ENCODE peak calls at places on chromosomes 13 and 19, in ten cellular contexts. O, U, P, G, H, R, B, A, M and I are unnamed samples.

GRCh38 chr19:16376649-16377048 is 52.0 kb downstream of the KLF2 start:
- DNase-seq in U (no peak), M (no peak), H (peak), B (no peak), A (no peak), O (no peak), G (no peak), R (no peak), P (no peak), I (no peak)

GRCh38 chr13:46211521-46212351 is at the start of gene LRRC63:
- DNase-seq in B (peak), P (no peak), A (peak), M (peak), G (peak), O (peak), U (peak), H (peak), R (peak), I (peak)

GRCh38 chr13:28049215-28049614 is 51.2 kb downstream of the FLT3 start:
- DNase-seq in R (no peak), M (no peak), H (no peak), B (no peak), O (no peak), U (no peak), G (no peak), P (no peak), A (no peak), I (no peak)

GRCh38 chr19:1173160-1173844 is 766 bp downstream of the SBNO2 start:
- DNase-seq in H (peak), P (no peak), O (no peak), A (no peak), M (no peak), R (no peak), B (no peak), U (peak), G (no peak), I (no peak)

GRCh38 chr13:66886248-66886647 is 343.9 kb downstream of the PCDH9 start:
- DNase-seq in B (peak), O (no peak), M (no peak), P (no peak), G (no peak), H (no peak), U (no peak), A (no peak), R (peak), I (no peak)

GRCh38 chr19:8638078-8638619 is 7.7 kb downstream of the NFILZ start:
- DNase-seq in O (no peak), P (peak), U (no peak), G (peak), R (peak), H (no peak), B (no peak), A (peak), M (peak), I (no peak)

GRCh38 chr13:53683146-53683545 is 654.5 kb downstream of the OLFM4 start:
- DNase-seq in H (no peak), M (no peak), P (no peak), U (no peak), R (no peak), B (no peak), G (no peak), A (no peak), O (no peak), I (no peak)

GRCh38 chr19:51345076-51345620 is 3.2 kb upstream of the VSIG10L start:
- DNase-seq in O (no peak), H (no peak), M (no peak), U (no peak), G (no peak), A (no peak), R (no peak), B (no peak), P (no peak), I (no peak)

GRCh38 chr13:20118268-20119140 is 42.3 kb downstream of the GJA3 start:
- DNase-seq in P (no peak), U (peak), A (peak), H (peak), O (peak), B (peak), M (peak), G (no peak), R (peak), I (peak)

GRCh38 chr13:97967226-97967625 is 13.8 kb downstream of the IPO5 start:
- DNase-seq in O (no peak), A (no peak), P (no peak), M (no peak), H (no peak), R (no peak), B (no peak), G (no peak), U (no peak), I (no peak)

GRCh38 chr13:113057084-113057483 is 48.5 kb upstream of the F7 start:
- DNase-seq in A (no peak), B (peak), G (no peak), U (no peak), P (no peak), H (no peak), O (no peak), M (no peak), R (no peak), I (no peak)

GRCh38 chr13:113445791-113446487 is 7.3 kb downstream of the ADPRHL1 start:
- DNase-seq in U (no peak), H (no peak), B (no peak), G (no peak), R (no peak), M (no peak), O (peak), A (no peak), P (no peak), I (peak)

GRCh38 chr19:35154535-35155406 is at the start of gene FXYD5:
- DNase-seq in H (peak), G (peak), B (no peak), A (peak), R (peak), U (peak), M (peak), P (peak), O (peak), I (peak)

GRCh38 chr13:31046711-31047279 is 114.3 kb downstream of the TEX26 start:
- DNase-seq in R (peak), P (peak), G (no peak), B (no peak), H (no peak), M (no peak), A (no peak), U (peak), O (no peak), I (no peak)

GRCh38 chr19:21482863-21483276 is 22.5 kb upstream of the ZNF429 start:
- DNase-seq in U (peak), R (peak), G (no peak), M (peak), O (peak), H (peak), A (peak), B (peak), P (no peak), I (peak)

GRCh38 chr13:51971520-51972426 is 39.5 kb downstream of the ATP7B start:
- DNase-seq in G (no peak), M (no peak), R (no peak), U (no peak), O (no peak), H (no peak), A (no peak), B (no peak), P (no peak), I (no peak)

GRCh38 chr13:94479559-94480095 is at the start of gene DCT:
- DNase-seq in A (no peak), P (no peak), B (no peak), U (no peak), G (no peak), O (no peak), H (no peak), M (no peak), R (no peak), I (no peak)

GRCh38 chr13:40016953-40017660 is 361.6 kb downstream of the COG6 start:
- DNase-seq in R (no peak), O (no peak), G (no peak), A (no peak), B (no peak), U (no peak), H (no peak), M (no peak), P (no peak), I (no peak)

GRCh38 chr13:37357548-37357947 is 241.0 kb downstream of the POSTN start:
- DNase-seq in P (peak), O (no peak), A (no peak), U (no peak), B (no peak), H (no peak), M (no peak), R (no peak), G (no peak), I (no peak)

GRCh38 chr19:36073121-36073876 is 18.6 kb downstream of the WDR62 start:
- DNase-seq in U (no peak), G (no peak), H (no peak), B (no peak), P (no peak), R (no peak), O (no peak), A (no peak), M (no peak), I (no peak)

GRCh38 chr19:45166723-45167252 is 6.0 kb upstream of the NKPD1 start:
- DNase-seq in U (no peak), A (no peak), H (peak), G (no peak), P (no peak), O (no peak), M (no peak), R (no peak), B (no peak), I (no peak)

GRCh38 chr19:12880551-12881171 is 588 bp downstream of the DNASE2 start:
- DNase-seq in A (no peak), O (no peak), P (peak), B (no peak), H (peak), U (peak), M (no peak), G (peak), R (no peak), I (no peak)

GRCh38 chr13:99382428-99383133 is 75.4 kb upstream of the GPR183 start:
- DNase-seq in G (no peak), O (no peak), P (no peak), U (peak), R (no peak), A (no peak), B (no peak), H (no peak), M (no peak), I (peak)

GRCh38 chr13:108326318-108326717 is 56.8 kb downstream of the TNFSF13B start:
- DNase-seq in A (no peak), P (no peak), G (no peak), H (no peak), O (peak), R (no peak), M (no peak), B (no peak), U (peak), I (peak)

GRCh38 chr13:69155136-69155535 is 952.5 kb upstream of the ATXN8OS start:
- DNase-seq in A (no peak), P (no peak), R (no peak), O (no peak), U (no peak), B (no peak), H (no peak), M (no peak), G (no peak), I (no peak)

GRCh38 chr13:111981006-111981405 is 85.9 kb upstream of the SOX1 start:
- DNase-seq in M (no peak), A (no peak), U (no peak), O (no peak), G (no peak), H (no peak), B (no peak), P (no peak), R (no peak), I (no peak)

GRCh38 chr13:28425796-28426195 is 69.1 kb downstream of the FLT1 start:
- DNase-seq in G (no peak), A (no peak), B (no peak), P (peak), M (no peak), H (no peak), R (no peak), U (no peak), O (no peak), I (no peak)

GRCh38 chr13:50596776-50597203 is 246.7 kb downstream of the DLEU7 start:
- DNase-seq in M (no peak), O (no peak), P (no peak), R (no peak), U (no peak), A (no peak), G (no peak), H (no peak), B (no peak), I (no peak)

GRCh38 chr13:50592412-50593145 is 250.9 kb downstream of the DLEU7 start:
- DNase-seq in R (peak), A (no peak), M (peak), H (no peak), P (peak), O (no peak), U (no peak), B (no peak), G (no peak), I (no peak)

GRCh38 chr13:50596103-50596502 is 247.4 kb downstream of the DLEU7 start:
- DNase-seq in R (no peak), G (no peak), M (no peak), B (no peak), U (no peak), H (no peak), O (no peak), A (no peak), P (no peak), I (no peak)

GRCh38 chr13:50593228-50593627 is 250.3 kb downstream of the DLEU7 start:
- DNase-seq in G (no peak), B (no peak), H (no peak), U (no peak), R (peak), P (no peak), O (no peak), A (no peak), M (no peak), I (no peak)

GRCh38 chr13:50594276-50594970 is 249.1 kb downstream of the DLEU7 start:
- DNase-seq in A (no peak), H (peak), B (no peak), P (no peak), R (peak), O (peak), M (no peak), U (no peak), G (no peak), I (peak)
- TF ChIP-seq CTCF in A (no peak), H (no peak), B (no peak), P (no peak), R (no peak), O (peak), M (no peak), U (no peak), G (no peak), I (peak)

DNA sequence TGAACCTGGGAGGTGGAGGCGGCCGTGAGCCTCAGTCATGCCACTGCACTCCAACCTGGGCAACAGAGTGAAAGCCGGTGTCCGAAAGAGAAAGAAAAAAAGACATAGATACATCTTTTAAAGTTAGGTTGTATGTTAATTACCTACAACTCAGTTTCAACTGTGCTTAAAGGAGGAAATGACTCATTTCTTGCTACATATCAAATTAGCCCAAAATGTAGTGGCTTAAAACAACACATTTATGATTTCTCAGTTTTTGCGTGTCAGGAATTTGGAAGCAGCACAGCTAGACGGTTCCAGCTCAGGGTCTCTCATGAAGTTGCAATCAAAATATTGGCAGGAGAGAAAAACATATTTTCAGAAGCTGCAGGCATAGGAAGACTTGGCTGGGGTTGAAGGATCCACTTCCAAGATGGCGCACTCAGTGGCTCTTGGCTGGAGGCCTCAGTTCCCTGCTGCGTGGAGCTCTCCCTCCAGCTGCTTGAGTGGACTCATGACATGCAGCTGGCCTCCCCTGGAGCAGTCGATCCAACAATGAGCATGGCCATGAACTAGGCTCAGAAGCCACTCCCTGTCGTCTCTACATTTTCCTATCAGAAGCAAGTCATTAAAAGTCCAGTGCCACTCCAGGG is 7.1 kb downstream of the LDLR start:
- DNase-seq in B (no peak), O (peak), A (no peak), M (peak), U (no peak), P (peak), R (peak), H (no peak), G (peak), I (peak)
- TF ChIP-seq CTCF in B (no peak), O (no peak), A (no peak), M (no peak), U (no peak), P (no peak), R (no peak), H (no peak), G (no peak), I (no peak)

GRCh38 chr13:38686635-38687245 is at the start of gene FREM2:
- DNase-seq in M (no peak), A (peak), G (no peak), O (no peak), B (peak), R (peak), H (peak), U (peak), P (no peak), I (peak)

GRCh38 chr13:38684714-38685113 is 2.2 kb upstream of the FREM2 start:
- DNase-seq in A (no peak), U (no peak), B (no peak), R (no peak), H (no peak), G (no peak), P (no peak), M (no peak), O (no peak), I (no peak)

GRCh38 chr13:38688674-38689073 is 1.8 kb downstream of the FREM2 start:
- DNase-seq in U (no peak), P (no peak), M (no peak), O (no peak), A (no peak), R (no peak), B (no peak), H (no peak), G (no peak), I (no peak)

GRCh38 chr13:38687246-38688229 is 661 bp downstream of the FREM2 start:
- DNase-seq in H (peak), R (peak), M (no peak), P (no peak), U (no peak), B (no peak), O (no peak), A (no peak), G (no peak), I (peak)

GRCh38 chr13:38685974-38686571 is 804 bp upstream of the FREM2 start:
- DNase-seq in H (peak), O (no peak), A (no peak), M (no peak), G (no peak), B (no peak), R (peak), U (peak), P (no peak), I (peak)
- TF ChIP-seq CTCF in H (no peak), O (peak), A (no peak), M (peak), G (no peak), B (peak), R (peak), U (no peak), P (no peak), I (no peak)

DNA sequence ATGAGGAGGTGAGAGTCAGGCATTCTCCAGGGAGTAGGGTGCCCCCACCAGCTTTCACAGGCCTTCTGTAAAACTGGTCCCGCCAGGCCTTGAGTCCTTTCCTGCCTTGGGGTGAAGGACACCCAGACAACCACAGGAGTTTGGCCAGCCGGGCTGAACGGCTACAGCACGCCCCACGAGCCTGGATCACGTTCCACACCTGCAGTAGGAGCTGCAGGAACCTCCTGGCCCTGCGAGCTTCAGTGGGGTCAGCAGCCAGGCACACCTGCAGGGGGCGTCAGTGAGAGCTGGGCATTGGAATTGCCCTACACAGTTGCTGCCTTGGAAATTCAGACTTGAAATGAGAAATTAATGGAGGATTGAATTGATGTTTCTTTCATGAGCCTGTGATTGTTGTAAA is 45.7 kb downstream of the COL4A2 start:
- DNase-seq in O (no peak), G (no peak), R (no peak), H (peak), P (no peak), B (no peak), U (peak), M (no peak), A (no peak), I (no peak)
- TF ChIP-seq CTCF in O (peak), G (no peak), R (peak), H (peak), P (peak), B (no peak), U (no peak), M (peak), A (no peak), I (no peak)

GRCh38 chr19:3163943-3164342 is 14.6 kb upstream of the S1PR4 start:
- DNase-seq in B (no peak), G (no peak), U (no peak), O (no peak), R (no peak), M (no peak), A (no peak), P (no peak), H (no peak), I (no peak)

GRCh38 chr19:3161453-3161852 is 17.1 kb upstream of the S1PR4 start:
- DNase-seq in A (no peak), U (no peak), M (no peak), O (no peak), G (no peak), R (no peak), P (peak), H (no peak), B (no peak), I (no peak)

GRCh38 chr19:3162418-3163229 is 15.9 kb upstream of the S1PR4 start:
- DNase-seq in A (no peak), O (no peak), H (no peak), B (no peak), P (no peak), G (no peak), U (no peak), M (peak), R (no peak), I (no peak)

GRCh38 chr19:3160219-3160618 is 18.4 kb upstream of the S1PR4 start:
- DNase-seq in A (no peak), R (no peak), M (no peak), B (no peak), G (no peak), U (no peak), P (no peak), O (no peak), H (no peak), I (no peak)

GRCh38 chr19:3163230-3163886 is 15.2 kb upstream of the S1PR4 start:
- DNase-seq in G (no peak), H (peak), A (peak), R (peak), O (peak), M (peak), B (peak), P (peak), U (peak), I (peak)
- TF ChIP-seq CTCF in G (peak), H (peak), A (peak), R (peak), O (peak), M (peak), B (peak), P (peak), U (peak), I (peak)

GRCh38 chr19:49853852-49854849 is 3.2 kb downstream of the PTOV1 start:
- DNase-seq in U (peak), B (no peak), A (no peak), G (no peak), R (no peak), O (no peak), M (no peak), P (no peak), H (no peak), I (no peak)
- TF ChIP-seq CTCF in U (no peak), B (no peak), A (no peak), G (no peak), R (no peak), O (no peak), M (no peak), P (no peak), H (no peak), I (no peak)

GRCh38 chr19:33225458-33225925 is at the start of gene SLC7A10:
- DNase-seq in H (no peak), M (no peak), U (no peak), R (no peak), B (no peak), O (no peak), A (no peak), G (no peak), P (no peak), I (no peak)
- TF ChIP-seq CTCF in H (no peak), M (no peak), U (no peak), R (no peak), B (no peak), O (no peak), A (no peak), G (no peak), P (no peak), I (no peak)